ENCODE peak calls at places on chromosomes 6 and 20, in nine cellular contexts. U is EL; K is NCI-H460; R is Right ventricle myocardium inferior; X is RKO; A is stimulated activated CD4-positive, alpha-beta T cell treated with anti-CD3 and anti-CD28 coated beads, Interleukin-12 subunit alpha, Interleukin-12 subunit beta, amount 100 ng/mL, for 4 hours; D is RWPE1; Q is mucosa of gallbladder; T is ELF-1. B is an unnamed sample.

GRCh38 chr6:166814386-166814785 is 142.0 kb downstream of the RNASET2 start:
- DNase-seq in R (no peak), X (no peak), T (no peak), K (no peak), Q (no peak), A (no peak), U (no peak), D (no peak), B (no peak)

GRCh38 chr6:21149460-21149859 is 444.1 kb upstream of the SOX4 start:
- DNase-seq in T (no peak), A (no peak), D (no peak), Q (no peak), K (no peak), X (no peak), R (no peak), U (peak), B (peak)

GRCh38 chr6:41488392-41489129 is 57.6 kb upstream of the FOXP4 start:
- DNase-seq in Q (no peak), X (peak), D (no peak), A (no peak), U (peak), R (no peak), T (peak), K (no peak), B (peak)

GRCh38 chr6:77055711-77056110 is 407.6 kb downstream of the HTR1B start:
- DNase-seq in D (no peak), K (no peak), U (no peak), A (no peak), R (no peak), Q (no peak), T (no peak), X (no peak), B (no peak)

GRCh38 chr20:37567671-37568588 is 40.3 kb upstream of the BLCAP start:
- DNase-seq in T (peak), R (no peak), Q (no peak), A (no peak), D (peak), U (no peak), X (no peak), K (no peak), B (peak)

GRCh38 chr6:42929928-42930360 is 664 bp downstream of the CNPY3 start:
- DNase-seq in Q (peak), D (peak), U (peak), X (peak), R (peak), A (peak), K (no peak), T (no peak), B (peak)

GRCh38 chr20:7859371-7859802 is 80.9 kb downstream of the HAO1 start:
- DNase-seq in D (peak), X (peak), T (no peak), K (peak), A (no peak), R (no peak), Q (peak), U (peak), B (no peak)

GRCh38 chr6:88599561-88599960 is 363.9 kb downstream of the RNGTT start:
- DNase-seq in R (no peak), Q (no peak), U (no peak), D (no peak), K (no peak), A (no peak), T (peak), X (no peak), B (no peak)

GRCh38 chr20:37397076-37397953 is 51.4 kb downstream of the SRC start:
- DNase-seq in K (no peak), Q (no peak), D (no peak), T (peak), A (no peak), R (peak), U (peak), X (peak), B (no peak)

GRCh38 chr6:144153260-144153659 is 2.9 kb downstream of the STX11 start:
- DNase-seq in R (no peak), Q (no peak), K (no peak), X (no peak), T (no peak), D (no peak), A (no peak), U (no peak), B (no peak)

GRCh38 chr20:51529758-51530157 is 12.8 kb downstream of the NFATC2 start:
- DNase-seq in X (no peak), Q (no peak), T (no peak), A (peak), D (no peak), U (peak), K (no peak), R (no peak), B (no peak)

GRCh38 chr6:138517635-138518034 is 18.3 kb upstream of the NHSL1 start:
- DNase-seq in K (no peak), Q (peak), D (peak), U (peak), R (peak), A (peak), X (peak), T (peak), B (peak)

GRCh38 chr6:57257911-57258541 is 35.9 kb upstream of the RAB23 start:
- DNase-seq in K (no peak), D (no peak), X (no peak), A (no peak), U (peak), Q (no peak), T (peak), R (no peak), B (no peak)

GRCh38 chr6:127206531-127207065 is 60.1 kb upstream of the RNF146 start:
- DNase-seq in D (no peak), U (peak), T (no peak), R (no peak), A (no peak), K (no peak), Q (no peak), X (no peak), B (peak)

GRCh38 chr6:110938176-110938575 is 20.3 kb upstream of the GTF3C6 start:
- DNase-seq in U (no peak), X (peak), D (no peak), T (no peak), A (no peak), R (no peak), Q (no peak), K (no peak), B (no peak)

GRCh38 chr6:16355238-16355637 is 116.9 kb downstream of the GMPR start:
- DNase-seq in X (no peak), T (peak), K (no peak), R (no peak), Q (no peak), D (no peak), U (no peak), A (no peak), B (no peak)

GRCh38 chr6:129102741-129103140 is 219.8 kb downstream of the LAMA2 start:
- DNase-seq in X (no peak), Q (peak), A (no peak), T (no peak), R (peak), K (no peak), D (no peak), U (no peak), B (no peak)

GRCh38 chr6:48136856-48137255 is 25.9 kb upstream of the PTCHD4 start:
- DNase-seq in R (no peak), D (no peak), X (no peak), T (peak), U (peak), K (no peak), Q (no peak), A (no peak), B (no peak)

GRCh38 chr20:50433001-50433400 is 77.2 kb upstream of the PTPN1 start:
- DNase-seq in D (no peak), A (no peak), K (no peak), U (no peak), Q (no peak), X (no peak), T (no peak), R (no peak), B (no peak)

GRCh38 chr6:84776392-84776791 is 12.0 kb upstream of the TBX18 start:
- DNase-seq in X (no peak), T (no peak), U (no peak), K (no peak), Q (no peak), D (no peak), A (no peak), R (no peak), B (no peak)

GRCh38 chr20:55667955-55668354 is 337.4 kb downstream of the CBLN4 start:
- DNase-seq in Q (no peak), R (no peak), D (no peak), T (no peak), A (no peak), X (no peak), U (no peak), K (no peak), B (no peak)

GRCh38 chr20:5061209-5061608 is 58.5 kb downstream of the PCNA start:
- DNase-seq in T (peak), Q (no peak), X (peak), U (peak), A (no peak), R (no peak), D (peak), K (peak), B (peak)

GRCh38 chr6:44480097-44480539 is 92.6 kb downstream of the CDC5L start:
- DNase-seq in A (no peak), X (no peak), K (no peak), D (no peak), T (no peak), U (no peak), R (no peak), Q (no peak), B (no peak)

GRCh38 chr20:48056218-48056617 is 270.9 kb upstream of the SULF2 start:
- DNase-seq in D (no peak), Q (no peak), A (no peak), U (peak), R (no peak), T (peak), K (no peak), X (no peak), B (no peak)

GRCh38 chr6:116439572-116439971 is 21.6 kb upstream of the CALHM6 start:
- DNase-seq in Q (no peak), R (no peak), X (no peak), U (peak), A (no peak), K (no peak), T (no peak), D (no peak), B (no peak)

GRCh38 chr6:124389127-124389526 is 573.1 kb upstream of the RNF217 start:
- DNase-seq in D (no peak), A (no peak), X (no peak), Q (no peak), T (no peak), U (no peak), R (no peak), K (no peak), B (no peak)

GRCh38 chr6:22766979-22767378 is 197.6 kb downstream of the HDGFL1 start:
- DNase-seq in R (no peak), X (no peak), A (no peak), T (no peak), D (no peak), U (no peak), K (no peak), Q (no peak), B (no peak)